ENCODE peak calls at places on chromosome 18, in seven cellular contexts. I is stromal cell of bone marrow; D is renal cortical epithelial cell; Z is A549; L is activated CD4-positive, CD25-positive, alpha-beta regulatory T cell treated with anti-CD3 and anti-CD28 coated beads, Interleukin-2, amount 50 U/mL, for 72 hours; W is GM23248; K is BE2C. U is an unnamed sample.

GRCh38 chr18:11993264-11993916 is 12.1 kb downstream of the IMPA2 start:
- DNase-seq in K (no peak), I (no peak), D (no peak), Z (no peak), W (no peak), L (no peak), U (no peak)

GRCh38 chr18:49863769-49864615 is 50.7 kb upstream of the ACAA2 start:
- DNase-seq in I (no peak), L (no peak), Z (no peak), D (no peak), W (no peak), K (no peak), U (no peak)

GRCh38 chr18:61199131-61199903 is 133.9 kb upstream of the CDH20 start:
- DNase-seq in W (peak; percentile 42), I (peak; percentile 2), Z (no peak), D (no peak), K (no peak), L (no peak), U (no peak)

GRCh38 chr18:12043811-12044210 is 49.8 kb upstream of the ANKRD62 start:
- DNase-seq in Z (no peak), I (no peak), D (no peak), L (no peak), W (no peak), K (no peak), U (no peak)

GRCh38 chr18:70920840-70921374 is 632.1 kb downstream of the SOCS6 start:
- DNase-seq in L (no peak), Z (no peak), W (no peak), I (no peak), K (peak; percentile 45), D (no peak), U (no peak)

GRCh38 chr18:32355896-32356295 is 114.8 kb downstream of the GAREM1 start:
- DNase-seq in L (no peak), K (no peak), W (peak; percentile 73), D (peak; percentile 81), I (peak; percentile 39), Z (no peak), U (no peak)

GRCh38 chr18:25605322-25605721 is 253.4 kb upstream of the ZNF521 start:
- DNase-seq in K (no peak), L (no peak), Z (no peak), W (no peak), I (no peak), D (no peak), U (no peak)

GRCh38 chr18:35049111-35050003 is 8.1 kb downstream of the MAPRE2 start:
- DNase-seq in D (no peak), W (no peak), I (no peak), K (no peak), Z (no peak), L (no peak), U (no peak)

GRCh38 chr18:13568443-13569392 is 157.6 kb downstream of the FAM210A start:
- DNase-seq in I (no peak), L (peak; percentile 33), K (no peak), D (no peak), Z (no peak), W (no peak), U (no peak)

GRCh38 chr18:12744103-12744502 is 41.3 kb downstream of the PSMG2 start:
- DNase-seq in I (peak; percentile 64), K (no peak), D (peak; percentile 80), W (peak; percentile 88), Z (peak; percentile 52), L (no peak), U (no peak)

GRCh38 chr18:9708882-9709877 is 1.1 kb downstream of the RAB31 start:
- DNase-seq in K (no peak), W (peak; percentile 62), D (peak; percentile 10), Z (no peak), L (no peak), I (no peak), U (peak; percentile 51)

GRCh38 chr18:10727477-10727876 is 201.7 kb downstream of the NAPG start:
- DNase-seq in W (peak; percentile 24), I (peak; percentile 33), D (no peak), K (no peak), L (no peak), Z (no peak), U (no peak)

GRCh38 chr18:10533111-10533510 is 7.3 kb downstream of the NAPG start:
- DNase-seq in Z (no peak), K (no peak), L (no peak), I (no peak), D (no peak), W (no peak), U (no peak)

GRCh38 chr18:51188024-51188701 is 9.3 kb downstream of the MEX3C start:
- DNase-seq in Z (no peak), K (no peak), L (no peak), W (no peak), D (no peak), I (no peak), U (no peak)

GRCh38 chr18:36302676-36303075 is 5.2 kb downstream of the FHOD3 start:
- DNase-seq in W (peak; percentile 66), K (no peak), I (no peak), L (no peak), Z (no peak), D (peak; percentile 74), U (no peak)

GRCh38 chr18:77749189-77749588 is 499.5 kb downstream of the GALR1 start:
- DNase-seq in L (no peak), I (no peak), K (peak; percentile 22), Z (no peak), W (peak; percentile 12), D (no peak), U (peak; percentile 2)

GRCh38 chr18:37476182-37476581 is 89.4 kb downstream of the CELF4 start:
- DNase-seq in K (peak; percentile 31), W (peak; percentile 54), L (peak; percentile 31), D (no peak), Z (peak; percentile 9), I (no peak), U (no peak)

GRCh38 chr18:49360582-49360981 is 99.9 kb downstream of the DYM start:
- DNase-seq in K (no peak), W (no peak), L (no peak), D (no peak), I (no peak), Z (no peak), U (no peak)

GRCh38 chr18:70420151-70420898 is 131.5 kb downstream of the SOCS6 start:
- DNase-seq in Z (no peak), L (no peak), I (peak; percentile 70), W (peak; percentile 84), D (peak; percentile 78), K (no peak), U (no peak)

GRCh38 chr18:48828713-48829442 is 121.9 kb downstream of the SMAD7 start:
- DNase-seq in D (no peak), W (no peak), K (peak; percentile 51), Z (no peak), L (peak; percentile 12), I (no peak), U (no peak)